ENCODE peak calls at places on chromosomes 2 and 18, in five cellular contexts. One of them, this sample, is unnamed.

GRCh38 chr2:229141626-229142025 is 129.5 kb downstream of the PID1 start:
- DNase-seq in stomach: no peak
- DNase-seq in astrocyte of the spinal cord: peak; percentile 80
- DNase-seq in HL-60: no peak
- DNase-seq in neural progenitor cell: no peak
- DNase-seq in this sample: no peak

GRCh38 chr2:177799531-177799930 is 273.0 kb downstream of the PDE11A start:
- DNase-seq in stomach: no peak
- DNase-seq in astrocyte of the spinal cord: no peak
- DNase-seq in HL-60: no peak
- DNase-seq in neural progenitor cell: peak; percentile 63
- DNase-seq in this sample: no peak

GRCh38 chr2:235383272-235383843 is 110.5 kb upstream of the AGAP1 start:
- DNase-seq in stomach: no peak
- DNase-seq in astrocyte of the spinal cord: no peak
- DNase-seq in HL-60: no peak
- DNase-seq in neural progenitor cell: no peak
- DNase-seq in this sample: no peak

GRCh38 chr2:59691518-59692190 is 861.8 kb downstream of the BCL11A start:
- DNase-seq in stomach: no peak
- DNase-seq in astrocyte of the spinal cord: no peak
- DNase-seq in HL-60: no peak
- DNase-seq in neural progenitor cell: no peak
- DNase-seq in this sample: no peak

GRCh38 chr18:67305466-67305865 is 211.1 kb downstream of the DSEL start:
- DNase-seq in stomach: no peak
- DNase-seq in astrocyte of the spinal cord: no peak
- DNase-seq in HL-60: no peak
- DNase-seq in neural progenitor cell: no peak
- DNase-seq in this sample: no peak

GRCh38 chr2:184815824-184816223 is 217.5 kb downstream of the ZNF804A start:
- DNase-seq in stomach: no peak
- DNase-seq in astrocyte of the spinal cord: no peak
- DNase-seq in HL-60: no peak
- DNase-seq in neural progenitor cell: no peak
- DNase-seq in this sample: no peak

GRCh38 chr2:71691747-71692455 is 238.5 kb downstream of the DYSF start:
- DNase-seq in stomach: no peak
- DNase-seq in astrocyte of the spinal cord: no peak
- DNase-seq in HL-60: no peak
- DNase-seq in neural progenitor cell: peak; percentile 41
- DNase-seq in this sample: no peak

GRCh38 chr2:157244691-157245090 is 12.8 kb upstream of the GALNT5 start:
- DNase-seq in stomach: no peak
- DNase-seq in astrocyte of the spinal cord: no peak
- DNase-seq in HL-60: no peak
- DNase-seq in neural progenitor cell: peak; percentile 25
- DNase-seq in this sample: no peak

GRCh38 chr18:8741524-8741923 is 36.2 kb downstream of the MTCL1 start:
- DNase-seq in stomach: no peak
- DNase-seq in astrocyte of the spinal cord: no peak
- DNase-seq in HL-60: no peak
- DNase-seq in neural progenitor cell: no peak
- DNase-seq in this sample: peak; percentile 34

GRCh38 chr2:71291398-71291797 is 40.2 kb upstream of the ZNF638 start:
- DNase-seq in stomach: no peak
- DNase-seq in astrocyte of the spinal cord: no peak
- DNase-seq in HL-60: no peak
- DNase-seq in neural progenitor cell: no peak
- DNase-seq in this sample: no peak

GRCh38 chr2:29079887-29080286 is 5.6 kb upstream of the PCARE start:
- DNase-seq in stomach: no peak
- DNase-seq in astrocyte of the spinal cord: no peak
- DNase-seq in HL-60: no peak
- DNase-seq in neural progenitor cell: no peak
- DNase-seq in this sample: no peak

GRCh38 chr2:1628893-1629292 is 115.4 kb downstream of the PXDN start:
- DNase-seq in stomach: peak; percentile 25
- DNase-seq in astrocyte of the spinal cord: no peak
- DNase-seq in HL-60: no peak
- DNase-seq in neural progenitor cell: no peak
- DNase-seq in this sample: peak; percentile 42

GRCh38 chr18:46190667-46191066 is 86.5 kb downstream of the HAUS1 start:
- DNase-seq in stomach: no peak
- DNase-seq in astrocyte of the spinal cord: no peak
- DNase-seq in HL-60: no peak
- DNase-seq in neural progenitor cell: no peak
- DNase-seq in this sample: no peak

GRCh38 chr18:44968336-44968735 is 287.6 kb downstream of the SETBP1 start:
- DNase-seq in stomach: no peak
- DNase-seq in astrocyte of the spinal cord: no peak
- DNase-seq in HL-60: no peak
- DNase-seq in neural progenitor cell: peak; percentile 25
- DNase-seq in this sample: no peak

GRCh38 chr18:79912409-79912991 is 39.0 kb downstream of the SLC66A2 start:
- DNase-seq in stomach: no peak
- DNase-seq in astrocyte of the spinal cord: peak; percentile 75
- DNase-seq in HL-60: no peak
- DNase-seq in neural progenitor cell: no peak
- DNase-seq in this sample: no peak

GRCh38 chr2:47984041-47984440 is 77.7 kb upstream of the FBXO11 start:
- DNase-seq in stomach: no peak
- DNase-seq in astrocyte of the spinal cord: peak; percentile 50
- DNase-seq in HL-60: no peak
- DNase-seq in neural progenitor cell: no peak
- DNase-seq in this sample: no peak

GRCh38 chr2:46849080-46849715 is 66.4 kb downstream of the MCFD2 start:
- DNase-seq in stomach: no peak
- DNase-seq in astrocyte of the spinal cord: peak; percentile 72
- DNase-seq in HL-60: no peak
- DNase-seq in neural progenitor cell: no peak
- DNase-seq in this sample: no peak

GRCh38 chr18:33116376-33116775 is 324.1 kb downstream of the CCDC178 start:
- DNase-seq in stomach: peak; percentile 65
- DNase-seq in astrocyte of the spinal cord: peak; percentile 56
- DNase-seq in HL-60: peak; percentile 47
- DNase-seq in neural progenitor cell: no peak
- DNase-seq in this sample: peak; percentile 48

GRCh38 chr2:127673304-127674069 is 1.8 kb downstream of the LIMS2 start:
- DNase-seq in stomach: peak; percentile 20
- DNase-seq in astrocyte of the spinal cord: no peak
- DNase-seq in HL-60: no peak
- DNase-seq in neural progenitor cell: no peak
- DNase-seq in this sample: no peak

GRCh38 chr2:170177950-170178781 is at the start of gene MYO3B:
- DNase-seq in stomach: no peak
- DNase-seq in astrocyte of the spinal cord: peak; percentile 69
- DNase-seq in HL-60: no peak
- DNase-seq in neural progenitor cell: no peak
- DNase-seq in this sample: no peak

GRCh38 chr2:27959496-27959895 is 69.0 kb downstream of the BABAM2 start:
- DNase-seq in stomach: no peak
- DNase-seq in astrocyte of the spinal cord: peak; percentile 52
- DNase-seq in HL-60: peak; percentile 84
- DNase-seq in neural progenitor cell: no peak
- DNase-seq in this sample: peak; percentile 30

GRCh38 chr2:133503323-133503722 is 64.9 kb downstream of the NCKAP5 start:
- DNase-seq in stomach: no peak
- DNase-seq in astrocyte of the spinal cord: no peak
- DNase-seq in HL-60: no peak
- DNase-seq in neural progenitor cell: no peak
- DNase-seq in this sample: no peak

GRCh38 chr2:53460347-53460746 is 307.3 kb upstream of the CHAC2 start:
- DNase-seq in stomach: peak; percentile 47
- DNase-seq in astrocyte of the spinal cord: no peak
- DNase-seq in HL-60: no peak
- DNase-seq in neural progenitor cell: no peak
- DNase-seq in this sample: peak; percentile 11

GRCh38 chr2:148231858-148232257 is 211.0 kb downstream of the MBD5 start:
- DNase-seq in stomach: no peak
- DNase-seq in astrocyte of the spinal cord: no peak
- DNase-seq in HL-60: no peak
- DNase-seq in neural progenitor cell: no peak
- DNase-seq in this sample: no peak

GRCh38 chr2:101759162-101759561 is 61.7 kb downstream of the MAP4K4 start:
- DNase-seq in stomach: no peak
- DNase-seq in astrocyte of the spinal cord: peak; percentile 95
- DNase-seq in HL-60: no peak
- DNase-seq in neural progenitor cell: no peak
- DNase-seq in this sample: no peak

GRCh38 chr18:76610933-76611749 is 116.1 kb upstream of the ZNF516 start:
- DNase-seq in stomach: peak; percentile 48
- DNase-seq in astrocyte of the spinal cord: peak; percentile 45
- DNase-seq in HL-60: no peak
- DNase-seq in neural progenitor cell: no peak
- DNase-seq in this sample: peak; percentile 7

GRCh38 chr18:64720781-64721464 is 572.0 kb upstream of the LINC00305 start:
- DNase-seq in stomach: peak; percentile 27
- DNase-seq in astrocyte of the spinal cord: no peak
- DNase-seq in HL-60: no peak
- DNase-seq in neural progenitor cell: peak; percentile 78
- DNase-seq in this sample: peak; percentile 14

GRCh38 chr2:34547340-34547739 is 948.2 kb upstream of the FAM98A start:
- DNase-seq in stomach: no peak
- DNase-seq in astrocyte of the spinal cord: no peak
- DNase-seq in HL-60: no peak
- DNase-seq in neural progenitor cell: no peak
- DNase-seq in this sample: no peak
- TF ChIP-seq CTCF in stomach: no peak
- TF ChIP-seq CTCF in astrocyte of the spinal cord: no peak
- TF ChIP-seq CTCF in HL-60: no peak
- TF ChIP-seq CTCF in neural progenitor cell: peak; percentile 14
- TF ChIP-seq CTCF in this sample: no peak

DNA sequence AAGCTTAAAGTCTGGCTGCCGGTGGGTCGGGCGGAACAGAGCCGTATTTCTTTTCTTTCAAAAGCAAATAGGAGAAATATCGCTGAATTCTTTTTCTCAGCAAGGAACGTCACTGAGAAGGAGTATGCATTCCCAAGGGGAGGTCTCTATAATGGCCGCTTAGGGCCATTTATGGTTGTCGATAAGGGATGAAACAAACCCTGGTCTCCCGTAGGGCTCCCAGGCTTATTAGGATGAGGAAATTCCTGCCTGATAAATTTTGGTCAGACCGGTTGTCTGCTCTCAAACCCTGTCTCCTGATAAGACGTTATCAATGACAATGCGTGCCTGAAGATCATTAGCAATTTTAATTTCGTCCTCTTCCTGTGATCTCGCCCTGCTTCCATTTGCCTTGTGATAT is 227.7 kb upstream of the ZEB2 start:
- DNase-seq in stomach: no peak
- DNase-seq in astrocyte of the spinal cord: no peak
- DNase-seq in HL-60: no peak
- DNase-seq in neural progenitor cell: no peak
- DNase-seq in this sample: no peak
- H3K4me3 ChIP-seq in stomach: no peak overlapping the region
- H3K4me3 ChIP-seq in astrocyte of the spinal cord: no peak overlapping the region
- H3K4me3 ChIP-seq in HL-60: no peak overlapping the region
- H3K4me3 ChIP-seq in neural progenitor cell: no peak overlapping the region
- H3K4me3 ChIP-seq in this sample: no peak overlapping the region

GRCh38 chr2:67579207-67579606 is 182.1 kb downstream of the ETAA1 start:
- DNase-seq in stomach: no peak
- DNase-seq in astrocyte of the spinal cord: peak; percentile 48
- DNase-seq in HL-60: no peak
- DNase-seq in neural progenitor cell: no peak
- DNase-seq in this sample: no peak

GRCh38 chr2:67583185-67583584 is 186.1 kb downstream of the ETAA1 start:
- DNase-seq in stomach: no peak
- DNase-seq in astrocyte of the spinal cord: no peak
- DNase-seq in HL-60: no peak
- DNase-seq in neural progenitor cell: no peak
- DNase-seq in this sample: no peak

GRCh38 chr2:67579791-67580190 is 182.7 kb downstream of the ETAA1 start:
- DNase-seq in stomach: no peak
- DNase-seq in astrocyte of the spinal cord: no peak
- DNase-seq in HL-60: no peak
- DNase-seq in neural progenitor cell: no peak
- DNase-seq in this sample: no peak

GRCh38 chr2:67585400-67585799 is 188.3 kb downstream of the ETAA1 start:
- DNase-seq in stomach: no peak
- DNase-seq in astrocyte of the spinal cord: no peak
- DNase-seq in HL-60: no peak
- DNase-seq in neural progenitor cell: no peak
- DNase-seq in this sample: no peak

GRCh38 chr2:67581751-67582150 is 184.6 kb downstream of the ETAA1 start:
- DNase-seq in stomach: no peak
- DNase-seq in astrocyte of the spinal cord: no peak
- DNase-seq in HL-60: no peak
- DNase-seq in neural progenitor cell: peak; percentile 12
- DNase-seq in this sample: no peak
- TF ChIP-seq CTCF in stomach: no peak
- TF ChIP-seq CTCF in astrocyte of the spinal cord: no peak
- TF ChIP-seq CTCF in HL-60: no peak
- TF ChIP-seq CTCF in neural progenitor cell: peak; percentile 44
- TF ChIP-seq CTCF in this sample: peak; percentile 33

GRCh38 chr2:202377308-202377736 is 1.2 kb downstream of the BMPR2 start:
- DNase-seq in stomach: peak; percentile 45
- DNase-seq in astrocyte of the spinal cord: no peak
- DNase-seq in HL-60: peak; percentile 8
- DNase-seq in neural progenitor cell: peak; percentile 76
- DNase-seq in this sample: no peak

GRCh38 chr2:202376460-202377307 is 557 bp downstream of the BMPR2 start:
- DNase-seq in stomach: no peak
- DNase-seq in astrocyte of the spinal cord: no peak
- DNase-seq in HL-60: peak; percentile 4
- DNase-seq in neural progenitor cell: no peak
- DNase-seq in this sample: no peak

GRCh38 chr2:202378001-202378400 is 1.9 kb downstream of the BMPR2 start:
- DNase-seq in stomach: no peak
- DNase-seq in astrocyte of the spinal cord: no peak
- DNase-seq in HL-60: no peak
- DNase-seq in neural progenitor cell: no peak
- DNase-seq in this sample: no peak

GRCh38 chr2:202375611-202376408 is at the start of gene BMPR2:
- DNase-seq in stomach: peak; percentile 89
- DNase-seq in astrocyte of the spinal cord: peak; percentile 93
- DNase-seq in HL-60: peak; percentile 69
- DNase-seq in neural progenitor cell: peak; percentile 95
- DNase-seq in this sample: peak; percentile 26

DNA sequence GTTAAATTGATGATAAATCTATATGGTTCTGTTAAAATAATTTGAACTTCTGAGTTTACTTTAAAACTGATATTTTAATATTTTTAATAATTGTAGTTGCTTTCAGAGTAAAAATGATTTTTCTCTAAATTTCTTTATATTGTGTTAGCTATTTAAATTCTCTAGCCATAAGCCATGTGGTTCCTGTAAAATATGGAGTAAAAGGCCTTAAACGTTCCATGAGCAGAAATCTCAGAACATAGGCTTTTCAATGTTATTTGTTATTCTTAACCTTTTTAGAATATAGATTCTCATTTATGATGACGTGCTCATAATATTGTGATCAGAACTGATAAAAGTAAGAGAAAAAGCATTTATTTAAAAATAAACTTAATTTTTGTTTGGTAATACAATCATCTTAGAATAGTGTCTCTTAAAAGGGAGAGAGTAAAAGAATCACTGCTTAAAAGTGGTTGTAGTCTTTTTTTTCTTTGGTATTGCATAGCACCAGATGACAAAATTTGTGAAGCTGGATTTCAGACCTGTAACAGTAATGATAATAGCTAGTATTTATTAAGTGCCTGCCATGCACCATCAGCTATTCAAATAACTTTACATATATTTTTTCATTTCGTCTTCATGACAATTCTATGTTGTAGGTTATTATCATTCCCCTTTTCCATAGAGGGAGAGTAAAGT is 2.7 kb downstream of the BMPR2 start:
- DNase-seq in stomach: no peak
- DNase-seq in astrocyte of the spinal cord: peak; percentile 39
- DNase-seq in HL-60: no peak
- DNase-seq in neural progenitor cell: no peak
- DNase-seq in this sample: no peak
- H3K4me3 ChIP-seq in stomach: peak overlapping the region; percentile 89
- H3K4me3 ChIP-seq in astrocyte of the spinal cord: peak overlapping the region; percentile 92
- H3K4me3 ChIP-seq in HL-60: no peak overlapping the region
- H3K4me3 ChIP-seq in neural progenitor cell: peak overlapping the region; percentile 73
- H3K4me3 ChIP-seq in this sample: peak overlapping the region; percentile 85

This sample was measured in LNCaP clone FGC.